ENCODE peak calls at places on chromosomes 12 and 14, in seven cellular contexts. S is endothelial cell, F is HFF-Myc, B is breast epithelium, P is lower lobe of right lung, E is IMR-90, M is astrocyte of the spinal cord. L is an unnamed sample.

GRCh38 chr12:78384541-78384940 is 480.0 kb upstream of the SYT1 start:
- DNase-seq in S (no peak), F (no peak), B (no peak), P (no peak), E (no peak), M (no peak), L (no peak)

GRCh38 chr12:93376436-93377251 is 1.1 kb upstream of the NUDT4 start:
- DNase-seq in S (no peak), F (no peak), B (no peak), P (peak), E (peak), M (peak), L (no peak)

GRCh38 chr12:25797949-25798348 is 160.5 kb upstream of the RASSF8 start:
- DNase-seq in S (no peak), F (no peak), B (no peak), P (no peak), E (no peak), M (no peak), L (no peak)

GRCh38 chr12:103924761-103925641 is 5.2 kb upstream of the HSP90B1 start:
- DNase-seq in S (no peak), F (peak), B (no peak), P (no peak), E (peak), M (peak), L (peak)

GRCh38 chr12:98644433-98644711 is 216 bp downstream of the IKBIP start:
- DNase-seq in S (peak), F (no peak), B (peak), P (no peak), E (no peak), M (no peak), L (no peak)

GRCh38 chr14:75433631-75434556 is 6.1 kb downstream of the JDP2 start:
- DNase-seq in S (no peak), F (peak), B (no peak), P (no peak), E (no peak), M (no peak), L (no peak)

GRCh38 chr14:77498984-77499527 is 440 bp upstream of the ISM2 start:
- DNase-seq in S (peak), F (no peak), B (no peak), P (no peak), E (no peak), M (no peak), L (no peak)

GRCh38 chr12:93524386-93525133 is 47.9 kb upstream of the SOCS2 start:
- DNase-seq in S (no peak), F (no peak), B (no peak), P (no peak), E (no peak), M (no peak), L (no peak)

GRCh38 chr14:103932791-103933490 is 4.7 kb downstream of the TDRD9 start:
- DNase-seq in S (no peak), F (no peak), B (no peak), P (no peak), E (no peak), M (no peak), L (no peak)

GRCh38 chr12:61385771-61386170 is 874.4 kb upstream of the USP15 start:
- DNase-seq in S (no peak), F (no peak), B (no peak), P (no peak), E (peak), M (peak), L (no peak)

GRCh38 chr12:50066402-50066801 is 9.0 kb downstream of the ASIC1 start:
- DNase-seq in S (no peak), F (peak), B (no peak), P (no peak), E (peak), M (peak), L (no peak)

GRCh38 chr14:100803694-100804075 is 22.2 kb upstream of the MEG3 start:
- DNase-seq in S (no peak), F (no peak), B (no peak), P (no peak), E (no peak), M (no peak), L (no peak)

GRCh38 chr12:67804168-67804567 is 155.6 kb downstream of the DYRK2 start:
- DNase-seq in S (no peak), F (no peak), B (no peak), P (no peak), E (no peak), M (no peak), L (peak)

GRCh38 chr12:88805286-88805685 is 225.0 kb upstream of the KITLG start:
- DNase-seq in S (no peak), F (no peak), B (no peak), P (no peak), E (peak), M (no peak), L (no peak)

GRCh38 chr12:118357327-118358007 is 15.2 kb downstream of the TAOK3 start:
- DNase-seq in S (no peak), F (peak), B (no peak), P (no peak), E (peak), M (peak), L (peak)

GRCh38 chr14:103819503-103820307 is 27.7 kb downstream of the PPP1R13B start:
- DNase-seq in S (peak), F (no peak), B (no peak), P (peak), E (no peak), M (no peak), L (no peak)

GRCh38 chr12:110689002-110689600 is at the start of gene HVCN1:
- DNase-seq in S (peak), F (no peak), B (no peak), P (peak), E (no peak), M (peak), L (peak)

DNA sequence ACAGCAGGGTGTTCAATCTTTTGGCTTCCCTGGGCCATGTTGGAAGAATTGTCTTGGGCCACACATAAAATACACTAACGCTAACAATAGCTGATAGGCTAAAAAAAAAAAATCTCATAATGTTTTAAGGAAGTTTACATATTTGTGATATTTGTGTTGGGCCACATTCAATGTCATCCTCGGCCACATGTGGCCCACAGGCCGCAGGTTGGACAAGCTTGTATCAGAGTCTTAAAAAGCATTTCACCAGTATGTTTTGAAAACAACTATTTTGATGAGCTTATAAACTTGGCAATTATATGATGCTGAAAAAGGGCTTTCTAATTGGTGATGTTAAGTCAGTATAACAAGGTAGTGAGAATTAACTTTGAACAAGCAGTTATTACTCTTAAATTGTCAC is 78.9 kb downstream of the PIK3C2G start:
- DNase-seq in S (no peak), F (no peak), B (no peak), P (no peak), E (no peak), M (no peak), L (no peak)
- TF ChIP-seq CTCF in S (no peak), F (no peak), B (no peak), P (no peak), E (no peak), M (no peak), L (no peak)

DNA sequence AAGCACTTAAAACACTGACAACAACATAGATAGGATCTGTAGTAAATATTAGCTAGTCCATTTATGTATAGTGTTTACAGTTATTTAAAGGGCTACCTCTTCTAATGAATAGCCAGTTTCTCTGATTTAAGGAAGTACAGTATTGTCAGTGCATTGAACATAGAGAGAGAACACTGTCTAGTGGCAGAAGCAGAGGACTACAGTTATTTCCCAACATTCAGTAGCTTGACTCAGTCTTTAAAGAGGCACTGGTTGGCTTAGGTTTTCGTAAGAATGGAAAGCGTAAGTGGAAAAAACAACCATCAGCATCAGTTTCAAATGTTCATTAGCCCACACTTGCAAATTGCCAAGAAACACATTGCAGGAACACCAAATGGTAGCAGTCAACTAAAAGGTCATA is 125.0 kb upstream of the HMGA2 start:
- DNase-seq in S (no peak), F (no peak), B (no peak), P (no peak), E (peak), M (peak), L (no peak)
- TF ChIP-seq CTCF in S (no peak), F (no peak), B (peak), P (no peak), E (peak), M (peak), L (no peak)

GRCh38 chr12:16189849-16190248 is 87.6 kb downstream of the SLC15A5 start:
- DNase-seq in S (no peak), F (no peak), B (no peak), P (no peak), E (peak), M (peak), L (no peak)
- TF ChIP-seq CTCF in S (no peak), F (no peak), B (peak), P (no peak), E (peak), M (peak), L (no peak)

GRCh38 chr14:71932229-71932951 is at the start of gene RGS6:
- DNase-seq in S (peak), F (no peak), B (peak), P (peak), E (no peak), M (no peak), L (peak)
- TF ChIP-seq CTCF in S (no peak), F (no peak), B (no peak), P (peak), E (no peak), M (peak), L (peak)

GRCh38 chr14:20602583-20602982 is 11.4 kb upstream of the RNASE12 start:
- DNase-seq in S (no peak), F (no peak), B (no peak), P (no peak), E (no peak), M (no peak), L (no peak)
- TF ChIP-seq CTCF in S (no peak), F (no peak), B (no peak), P (no peak), E (no peak), M (no peak), L (no peak)

DNA sequence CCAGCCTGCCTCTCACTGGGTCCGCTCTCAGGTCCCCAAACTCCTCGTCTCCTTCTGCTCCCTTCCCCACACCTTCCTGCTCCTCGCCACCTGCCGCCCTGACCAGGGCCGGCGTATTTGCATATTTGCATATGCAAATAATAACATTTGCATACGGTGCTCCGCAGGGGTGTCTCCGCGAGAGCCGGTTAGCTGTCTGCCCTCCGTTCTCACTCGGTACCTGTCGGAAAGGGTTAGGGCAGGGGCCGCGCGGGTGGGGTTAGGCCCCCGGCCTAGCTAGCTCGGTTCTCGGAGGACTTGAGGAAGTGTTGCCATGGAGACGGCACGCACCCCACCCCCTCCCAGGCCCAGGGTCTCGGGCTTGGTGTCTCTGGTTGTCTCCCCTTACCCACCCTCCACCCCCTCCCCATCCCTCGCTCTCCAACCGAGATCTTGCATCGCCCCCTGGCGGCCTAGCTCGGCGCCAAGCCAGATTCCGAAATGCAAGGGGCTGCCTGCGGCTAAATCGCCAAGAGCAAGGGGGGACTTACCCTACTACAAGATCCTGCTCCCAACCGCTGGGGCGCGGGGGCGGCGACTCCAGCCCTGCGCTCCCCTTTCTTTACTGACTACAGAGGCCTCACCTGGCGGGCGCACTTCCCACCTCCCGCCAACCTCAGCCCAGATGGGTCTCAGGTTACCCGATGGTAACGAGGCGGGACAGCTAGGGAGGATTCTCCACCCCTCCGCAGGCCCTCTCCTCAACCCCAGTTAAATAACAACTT is 8.1 kb downstream of the STAC3 start:
- DNase-seq in S (peak), F (no peak), B (peak), P (no peak), E (peak), M (peak), L (peak)
- TF ChIP-seq CTCF in S (peak), F (peak), B (peak), P (peak), E (peak), M (peak), L (peak)

GRCh38 chr14:99750746-99751450 is 42.3 kb upstream of the EML1 start:
- DNase-seq in S (no peak), F (no peak), B (no peak), P (peak), E (no peak), M (no peak), L (no peak)

GRCh38 chr14:99749763-99750715 is 43.2 kb upstream of the EML1 start:
- DNase-seq in S (no peak), F (no peak), B (no peak), P (peak), E (no peak), M (no peak), L (no peak)

GRCh38 chr14:99748529-99748928 is 44.7 kb upstream of the EML1 start:
- DNase-seq in S (no peak), F (no peak), B (no peak), P (no peak), E (no peak), M (no peak), L (no peak)

GRCh38 chr14:99747582-99748330 is 45.5 kb upstream of the EML1 start:
- DNase-seq in S (no peak), F (no peak), B (no peak), P (peak), E (no peak), M (no peak), L (no peak)

GRCh38 chr14:99749142-99749541 is 44.1 kb upstream of the EML1 start:
- DNase-seq in S (no peak), F (no peak), B (no peak), P (peak), E (no peak), M (no peak), L (no peak)
- TF ChIP-seq CTCF in S (peak), F (peak), B (no peak), P (no peak), E (peak), M (peak), L (peak)

GRCh38 chr14:55336691-55337090 is 65.5 kb downstream of the FBXO34 start:
- DNase-seq in S (no peak), F (no peak), B (no peak), P (no peak), E (no peak), M (no peak), L (peak)
- TF ChIP-seq CTCF in S (no peak), F (no peak), B (no peak), P (no peak), E (no peak), M (no peak), L (no peak)